ENCODE peak calls at places on chromosomes 16 and 17, in nine cellular contexts. P is ascending aorta; Y is adrenal gland; J is prostate gland; G is tibial nerve; R is tibial artery; K is CD8-positive, alpha-beta T cell; C is sigmoid colon; V is neural progenitor cell. A is an unnamed sample.

GRCh38 chr16:10987361-10988163 is 43.2 kb downstream of the CLEC16A start:
- DNase-seq in G (no peak), J (no peak), P (no peak), R (no peak), Y (no peak), C (no peak), V (no peak), K (no peak), A (no peak)

GRCh38 chr17:30332057-30332542 is 1.8 kb downstream of the TMIGD1 start:
- DNase-seq in G (no peak), K (peak; percentile 73), C (no peak), J (no peak), R (no peak), V (no peak), Y (no peak), P (no peak), A (no peak)

GRCh38 chr16:10984509-10984908 is 40.1 kb downstream of the CLEC16A start:
- DNase-seq in J (no peak), C (no peak), V (no peak), P (no peak), G (no peak), R (no peak), K (no peak), Y (no peak), A (no peak)

GRCh38 chr17:31494259-31495048 is 103.0 kb downstream of the RAB11FIP4 start:
- DNase-seq in P (no peak), K (peak; percentile 81), R (no peak), V (no peak), Y (no peak), C (no peak), J (no peak), G (no peak), A (peak; percentile 57)

GRCh38 chr16:69089091-69089912 is 16.2 kb upstream of the HAS3 start:
- DNase-seq in C (no peak), Y (peak; percentile 58), R (no peak), J (no peak), P (no peak), G (no peak), K (no peak), V (peak; percentile 59), A (no peak)

GRCh38 chr17:19753049-19753444 is 4.9 kb upstream of the ALDH3A1 start:
- DNase-seq in Y (peak; percentile 89), G (no peak), K (no peak), P (peak; percentile 78), C (peak; percentile 90), V (no peak), R (peak; percentile 76), J (peak; percentile 92), A (peak; percentile 57)

GRCh38 chr17:4998666-4999428 is 1.1 kb downstream of the KIF1C start:
- DNase-seq in P (no peak), J (no peak), C (no peak), Y (no peak), R (peak; percentile 20), V (peak; percentile 43), K (no peak), G (no peak), A (peak; percentile 80)

GRCh38 chr16:27258241-27258734 is 10.3 kb downstream of the NSMCE1 start:
- DNase-seq in J (no peak), K (no peak), R (no peak), V (no peak), P (no peak), Y (no peak), C (no peak), G (no peak), A (no peak)

GRCh38 chr17:77696151-77696719 is 262.3 kb upstream of the TNRC6C start:
- DNase-seq in R (no peak), P (no peak), C (no peak), V (peak; percentile 79), G (no peak), J (no peak), Y (no peak), K (no peak), A (no peak)

GRCh38 chr16:28883221-28883996 is 5.1 kb downstream of the ATP2A1 start:
- DNase-seq in R (no peak), P (no peak), Y (no peak), C (no peak), G (no peak), J (no peak), V (no peak), K (no peak), A (no peak)

GRCh38 chr16:2237552-2238395 is 1.5 kb downstream of the DNASE1L2 start:
- DNase-seq in J (no peak), P (no peak), V (peak; percentile 52), G (no peak), K (no peak), Y (no peak), C (peak; percentile 67), R (no peak), A (no peak)

GRCh38 chr17:2212328-2212981 is 91.1 kb downstream of the SMG6 start:
- DNase-seq in C (peak; percentile 89), R (peak; percentile 84), V (no peak), G (peak; percentile 58), P (peak; percentile 37), Y (no peak), J (no peak), K (no peak), A (no peak)

GRCh38 chr17:43591750-43592562 is 45.8 kb upstream of the ETV4 start:
- DNase-seq in G (peak; percentile 76), V (peak; percentile 15), P (peak; percentile 11), K (no peak), R (peak; percentile 77), J (no peak), C (peak; percentile 90), Y (peak; percentile 42), A (peak; percentile 62)

GRCh38 chr16:55955439-55955838 is 80.3 kb upstream of the CES5A start:
- DNase-seq in K (no peak), P (no peak), G (no peak), C (no peak), J (no peak), Y (no peak), V (no peak), R (no peak), A (no peak)

GRCh38 chr17:48155889-48156670 is 48.5 kb downstream of the SNX11 start:
- DNase-seq in P (no peak), G (no peak), J (no peak), R (no peak), V (peak; percentile 46), K (no peak), C (no peak), Y (no peak), A (no peak)

GRCh38 chr17:17749025-17749772 is 67.9 kb downstream of the RAI1 start:
- DNase-seq in C (no peak), J (no peak), P (no peak), K (no peak), Y (no peak), R (no peak), V (peak; percentile 31), G (no peak), A (no peak)

GRCh38 chr16:50853329-50853728 is 111.4 kb downstream of the CYLD start:
- DNase-seq in R (no peak), Y (no peak), K (no peak), J (no peak), C (no peak), V (no peak), P (no peak), G (no peak), A (no peak)
- TF ChIP-seq CTCF in R (no peak), Y (no peak), K (no peak), J (no peak), C (no peak), V (no peak), P (no peak), G (no peak), A (no peak)

GRCh38 chr16:46466239-46466638 is 154.9 kb downstream of the SHCBP1 start:
- DNase-seq in J (no peak), P (no peak), Y (no peak), R (no peak), C (no peak), V (no peak), G (no peak), K (no peak), A (no peak)
- H3K9me3 ChIP-seq in J (no peaks in the 10 kb centered on the region), P (no peaks in the 10 kb centered on the region), Y (no peaks in the 10 kb centered on the region), R (no peaks in the 10 kb centered on the region), C (no peaks in the 10 kb centered on the region), V (peaks cover 43% of the 10 kb centered on the region), G (no peaks in the 10 kb centered on the region), K (peaks cover 5% of the 10 kb centered on the region), A (no peaks in the 10 kb centered on the region)

GRCh38 chr16:720990-721764 is at the start of gene ANTKMT:
- DNase-seq in K (peak; percentile 80), J (peak; percentile 65), C (peak; percentile 86), P (no peak), V (peak; percentile 98), Y (peak; percentile 87), G (peak; percentile 36), R (peak; percentile 40), A (peak; percentile 87)
- H3K27me3 ChIP-seq in K (no peaks in the 10 kb centered on the region), J (no peaks in the 10 kb centered on the region), C (peaks cover 5% of the 10 kb centered on the region), P (no peaks in the 10 kb centered on the region), V (peaks cover 12% of the 10 kb centered on the region), Y (no peaks in the 10 kb centered on the region), G (peaks cover 2% of the 10 kb centered on the region), R (peaks cover 21% of the 10 kb centered on the region), A (no peaks in the 10 kb centered on the region)

DNA sequence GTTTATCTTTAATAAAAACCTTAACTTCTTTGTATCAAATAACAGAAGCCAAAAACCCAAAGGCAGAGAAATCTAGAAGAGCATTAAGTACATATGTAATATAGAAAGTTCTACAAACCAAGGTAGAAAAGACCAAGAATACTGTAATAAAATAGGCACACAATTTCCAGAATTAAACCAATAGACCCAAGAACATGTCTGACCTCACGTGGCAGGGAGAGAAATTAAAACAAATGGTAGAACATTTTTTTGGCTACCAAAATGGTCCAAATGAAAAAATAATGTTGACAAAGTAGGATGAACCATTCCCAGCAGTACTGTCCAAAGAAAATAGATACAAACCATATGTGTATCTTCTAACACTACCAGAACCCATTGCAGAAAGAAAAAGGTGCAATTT is 183.5 kb downstream of the CPPED1 start:
- DNase-seq in P (no peak), G (no peak), Y (no peak), V (no peak), J (no peak), C (no peak), K (no peak), R (no peak), A (no peak)
- TF ChIP-seq CTCF in P (no peak), G (no peak), Y (no peak), V (no peak), J (no peak), C (no peak), K (no peak), R (no peak), A (no peak)

GRCh38 chr16:85259831-85260165 is 147.5 kb upstream of the CIBAR2 start:
- DNase-seq in G (no peak), V (peak; percentile 67), Y (no peak), J (no peak), C (no peak), K (no peak), P (no peak), R (no peak), A (no peak)
- H3K9me3 ChIP-seq in G (no peaks in the 10 kb centered on the region), V (no peaks in the 10 kb centered on the region), Y (no peaks in the 10 kb centered on the region), J (no peaks in the 10 kb centered on the region), C (no peaks in the 10 kb centered on the region), K (no peaks in the 10 kb centered on the region), P (no peaks in the 10 kb centered on the region), R (no peaks in the 10 kb centered on the region), A (no peaks in the 10 kb centered on the region)

GRCh38 chr16:22646948-22647556 is 136.4 kb downstream of the NPIPB5 start:
- DNase-seq in P (no peak), Y (no peak), J (no peak), C (no peak), V (no peak), K (no peak), R (no peak), G (no peak), A (no peak)
- H3K27me3 ChIP-seq in P (no peaks in the 10 kb centered on the region), Y (peaks cover 3% of the 10 kb centered on the region), J (no peaks in the 10 kb centered on the region), C (no peaks in the 10 kb centered on the region), V (no peaks in the 10 kb centered on the region), K (no peaks in the 10 kb centered on the region), R (peaks cover 14% of the 10 kb centered on the region), G (peaks cover 10% of the 10 kb centered on the region), A (no peaks in the 10 kb centered on the region)